ENCODE peak calls at places on chromosome 21, in seven cellular contexts. L is SK-N-SH, T is HCT116, E is K562, U is A549, Y is HL-60, V is Panc1. R is an unnamed sample.
A peak's percentile ranks its signal among the peaks of the same experiment; 100 is the strongest.

GRCh38 chr21:14114251-14114650 is 96.5 kb downstream of the LIPI start:
- DNase-seq in L (no peak), T (no peak), E (no peak), U (no peak), Y (no peak), V (no peak), R (peak; percentile 89)

GRCh38 chr21:31088196-31088751 is 50.0 kb upstream of the KRTAP19-8 start:
- DNase-seq in L (no peak), T (no peak), E (peak; percentile 30), U (no peak), Y (no peak), V (no peak), R (peak; percentile 61)

GRCh38 chr21:31900121-31900895 is 27.5 kb downstream of the HUNK start:
- DNase-seq in L (no peak), T (no peak), E (no peak), U (peak; percentile 16), Y (no peak), V (no peak), R (no peak)

GRCh38 chr21:36504067-36505058 is 24.4 kb upstream of the CLDN14 start:
- DNase-seq in L (peak; percentile 35), T (peak; percentile 34), E (peak; percentile 69), U (peak; percentile 44), Y (peak; percentile 25), V (peak; percentile 18), R (peak; percentile 65)

GRCh38 chr21:25639167-25639921 is at the start of gene JAM2:
- DNase-seq in L (peak; percentile 88), T (no peak), E (peak; percentile 16), U (peak; percentile 15), Y (no peak), V (no peak), R (peak; percentile 75)

GRCh38 chr21:41168391-41169257 is 664 bp downstream of the BACE2 start:
- DNase-seq in L (peak; percentile 27), T (no peak), E (no peak), U (peak; percentile 29), Y (no peak), V (no peak), R (peak; percentile 65)

GRCh38 chr21:35438643-35439404 is 389.7 kb upstream of the RUNX1 start:
- DNase-seq in L (no peak), T (no peak), E (no peak), U (no peak), Y (peak; percentile 22), V (no peak), R (no peak)

GRCh38 chr21:22154579-22155274 is 1156.5 kb downstream of the NCAM2 start:
- DNase-seq in L (no peak), T (no peak), E (no peak), U (no peak), Y (no peak), V (no peak), R (no peak)

GRCh38 chr21:41698071-41698470 is 68.8 kb downstream of the RIPK4 start:
- DNase-seq in L (no peak), T (no peak), E (no peak), U (no peak), Y (no peak), V (no peak), R (no peak)

GRCh38 chr21:43764576-43765495 is 11.3 kb downstream of the CSTB start:
- DNase-seq in L (no peak), T (no peak), E (no peak), U (no peak), Y (no peak), V (no peak), R (no peak)

GRCh38 chr21:35824136-35824535 is 236.2 kb downstream of the SETD4 start:
- DNase-seq in L (no peak), T (no peak), E (no peak), U (no peak), Y (no peak), V (no peak), R (no peak)

GRCh38 chr21:36630485-36631206 is 68.3 kb upstream of the SIM2 start:
- DNase-seq in L (peak; percentile 67), T (peak; percentile 32), E (peak; percentile 82), U (peak; percentile 60), Y (peak; percentile 41), V (peak; percentile 20), R (peak; percentile 94)

GRCh38 chr21:41360072-41360821 is 1.6 kb upstream of the MX2 start:
- DNase-seq in L (no peak), T (no peak), E (peak; percentile 14), U (no peak), Y (no peak), V (no peak), R (peak; percentile 49)

GRCh38 chr21:15199414-15199813 is 134.6 kb upstream of the NRIP1 start:
- DNase-seq in L (no peak), T (no peak), E (peak; percentile 25), U (no peak), Y (no peak), V (no peak), R (no peak)

GRCh38 chr21:15199940-15200339 is 135.1 kb upstream of the NRIP1 start:
- DNase-seq in L (no peak), T (no peak), E (no peak), U (no peak), Y (no peak), V (no peak), R (no peak)

GRCh38 chr21:15195768-15196167 is 131.0 kb upstream of the NRIP1 start:
- DNase-seq in L (no peak), T (no peak), E (no peak), U (no peak), Y (no peak), V (no peak), R (no peak)

GRCh38 chr21:15195104-15195503 is 130.3 kb upstream of the NRIP1 start:
- DNase-seq in L (no peak), T (no peak), E (no peak), U (no peak), Y (no peak), V (no peak), R (no peak)

DNA sequence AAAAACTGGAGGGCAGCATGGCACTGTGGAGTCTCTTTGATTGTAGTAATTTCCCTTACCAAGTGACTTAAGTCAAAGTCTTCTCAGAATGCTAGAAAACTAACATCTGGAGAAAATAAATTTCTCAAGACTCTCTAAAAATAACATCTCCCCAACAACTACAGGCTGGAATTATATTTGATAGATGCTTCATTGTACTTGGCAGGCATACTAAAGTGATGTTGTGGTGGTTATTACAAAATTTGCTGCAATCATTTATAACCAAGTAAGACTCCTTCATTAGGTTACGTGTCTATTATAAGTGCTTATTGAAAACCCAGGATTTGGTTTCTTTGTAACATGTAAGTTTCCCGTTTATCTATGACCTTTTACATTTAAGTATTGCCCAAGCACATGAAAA is 132.9 kb upstream of the NRIP1 start:
- DNase-seq in L (no peak), T (no peak), E (no peak), U (no peak), Y (no peak), V (no peak), R (no peak)
- TF ChIP-seq REST in L (no peak), T (no peak), E (no peak), U (no peak), Y (no peak), V (no peak), R (no peak)

GRCh38 chr21:32991299-32991850 is 34.4 kb upstream of the OLIG2 start:
- DNase-seq in L (no peak), T (no peak), E (no peak), U (no peak), Y (no peak), V (no peak), R (no peak)
- TF ChIP-seq REST in L (no peak), T (no peak), E (no peak), U (no peak), Y (no peak), V (no peak), R (no peak)

GRCh38 chr21:45003331-45004058 is 63.7 kb downstream of the SLX9 start:
- DNase-seq in L (no peak), T (no peak), E (no peak), U (no peak), Y (no peak), V (no peak), R (no peak)
- TF ChIP-seq REST in L (no peak), T (no peak), E (no peak), U (no peak), Y (no peak), V (no peak), R (no peak)

GRCh38 chr21:29378814-29379213 is 80.1 kb downstream of the BACH1 start:
- DNase-seq in L (peak; percentile 53), T (no peak), E (no peak), U (no peak), Y (no peak), V (no peak), R (no peak)
- TF ChIP-seq REST in L (no peak), T (no peak), E (no peak), U (no peak), Y (no peak), V (no peak), R (no peak)

GRCh38 chr21:38354231-38354630 is 97.4 kb downstream of the KCNJ15 start:
- DNase-seq in L (no peak), T (no peak), E (no peak), U (no peak), Y (no peak), V (no peak), R (no peak)

GRCh38 chr21:38351176-38351959 is 94.6 kb downstream of the KCNJ15 start:
- DNase-seq in L (no peak), T (no peak), E (no peak), U (no peak), Y (no peak), V (no peak), R (no peak)

GRCh38 chr21:38352536-38353219 is 95.9 kb downstream of the KCNJ15 start:
- DNase-seq in L (peak; percentile 35), T (peak; percentile 1), E (peak; percentile 62), U (peak; percentile 71), Y (peak; percentile 65), V (no peak), R (peak; percentile 87)

GRCh38 chr21:38350681-38351080 is 93.9 kb downstream of the KCNJ15 start:
- DNase-seq in L (no peak), T (no peak), E (no peak), U (no peak), Y (peak; percentile 43), V (no peak), R (no peak)

GRCh38 chr21:38351961-38352521 is 95.2 kb downstream of the KCNJ15 start:
- DNase-seq in L (no peak), T (no peak), E (no peak), U (peak; percentile 63), Y (no peak), V (no peak), R (peak; percentile 45)
- TF ChIP-seq REST in L (no peak), T (no peak), E (no peak), U (no peak), Y (no peak), V (no peak), R (no peak)

DNA sequence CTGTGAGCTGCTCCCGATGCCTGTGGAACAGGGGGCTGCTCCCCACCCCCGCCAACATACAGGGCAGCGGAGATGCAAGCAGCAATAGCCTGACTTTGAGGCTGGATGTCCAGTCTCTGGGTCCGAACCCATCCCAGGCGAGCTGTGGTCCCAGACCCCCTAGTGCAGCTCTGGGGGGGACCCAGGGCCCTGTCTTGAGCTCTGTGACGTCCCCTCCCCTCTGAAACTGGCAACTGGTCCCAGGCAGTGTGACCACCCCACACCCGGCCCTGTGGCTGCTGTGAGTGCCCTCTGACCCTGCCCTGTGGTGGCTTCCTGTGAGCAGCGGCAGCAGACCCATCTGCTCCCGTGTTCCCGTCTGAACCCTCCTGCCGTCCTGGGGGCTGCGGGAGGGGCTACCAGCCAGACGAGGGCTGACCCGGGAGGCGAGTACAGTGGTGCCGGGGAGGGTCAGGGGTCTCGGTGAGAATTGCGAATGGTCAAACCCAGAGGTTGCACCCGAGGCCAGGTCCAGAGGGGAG is 13.8 kb upstream of the COL6A2 start:
- DNase-seq in L (no peak), T (no peak), E (no peak), U (no peak), Y (no peak), V (no peak), R (no peak)
- TF ChIP-seq REST in L (no peak), T (no peak), E (no peak), U (no peak), Y (no peak), V (no peak), R (no peak)

R was measured in GM23338.